ENCODE peak calls at places on chromosome 9, in seven cellular contexts. Q, J, U, M, P, O and W are unnamed samples.

GRCh38 chr9:116059466-116059865 is 94.1 kb upstream of the PAPPA start:
- DNase-seq in Q (peak; percentile 28), J (no peak), U (no peak), M (no peak), P (no peak), O (no peak), W (no peak)

GRCh38 chr9:100869321-100869720 is 159.2 kb upstream of the PLPPR1 start:
- DNase-seq in Q (no peak), J (no peak), U (no peak), M (no peak), P (no peak), O (no peak), W (no peak)

GRCh38 chr9:125049212-125049611 is 94.1 kb downstream of the SCAI start:
- DNase-seq in Q (no peak), J (no peak), U (no peak), M (peak; percentile 94), P (no peak), O (no peak), W (no peak)

GRCh38 chr9:90941661-90942060 is 140.0 kb downstream of the SYK start:
- DNase-seq in Q (no peak), J (no peak), U (no peak), M (no peak), P (no peak), O (no peak), W (no peak)

GRCh38 chr9:134612715-134613114 is 28.9 kb upstream of the COL5A1 start:
- DNase-seq in Q (no peak), J (no peak), U (no peak), M (no peak), P (no peak), O (no peak), W (no peak)

GRCh38 chr9:126116351-126117157 is 210.1 kb upstream of the MVB12B start:
- DNase-seq in Q (no peak), J (no peak), U (no peak), M (no peak), P (no peak), O (no peak), W (peak; percentile 62)

GRCh38 chr9:93061260-93061751 is 2.8 kb downstream of the SUSD3 start:
- DNase-seq in Q (no peak), J (no peak), U (no peak), M (no peak), P (no peak), O (no peak), W (no peak)

GRCh38 chr9:10050016-10050415 is 562.8 kb downstream of the PTPRD start:
- DNase-seq in Q (no peak), J (no peak), U (no peak), M (no peak), P (no peak), O (no peak), W (no peak)

GRCh38 chr9:16421534-16421933 is 448.9 kb downstream of the BNC2 start:
- DNase-seq in Q (peak; percentile 72), J (no peak), U (no peak), M (no peak), P (no peak), O (no peak), W (no peak)

GRCh38 chr9:112777914-112778313 is 27.4 kb downstream of the SNX30 start:
- DNase-seq in Q (peak; percentile 33), J (no peak), U (no peak), M (no peak), P (no peak), O (no peak), W (no peak)

GRCh38 chr9:98637381-98637780 is 71.4 kb downstream of the GABBR2 start:
- DNase-seq in Q (peak; percentile 32), J (no peak), U (no peak), M (no peak), P (no peak), O (no peak), W (no peak)

GRCh38 chr9:95100071-95100627 is 217.4 kb downstream of the FANCC start:
- DNase-seq in Q (peak; percentile 41), J (no peak), U (no peak), M (no peak), P (no peak), O (no peak), W (no peak)

DNA sequence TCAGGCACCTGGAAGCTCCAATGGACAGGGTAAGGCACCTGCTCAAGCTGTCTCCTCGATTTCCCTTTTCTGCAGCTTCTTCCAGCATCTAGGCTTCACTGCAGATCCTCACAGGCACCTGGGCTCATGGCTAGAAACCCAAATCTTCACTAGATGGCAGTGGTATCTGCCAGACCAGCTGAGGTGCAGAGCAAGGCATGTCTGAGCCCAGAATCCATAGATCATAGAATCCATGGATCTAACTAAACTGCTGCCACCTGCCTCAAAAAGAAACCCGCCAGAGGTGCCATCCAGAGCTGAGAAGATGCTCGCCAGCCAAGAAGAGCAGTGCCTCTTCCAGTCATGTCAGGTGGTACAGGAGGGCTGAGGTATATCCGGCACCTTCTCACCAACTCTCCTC is 6.9 kb downstream of the SHC3 start:
- DNase-seq in Q (no peak), J (no peak), U (no peak), M (no peak), P (no peak), O (no peak), W (no peak)
- TF ChIP-seq CTCF in Q (peak; percentile 18), J (no peak), U (no peak), M (peak; percentile 12), P (no peak), O (peak; percentile 17), W (no peak)

DNA sequence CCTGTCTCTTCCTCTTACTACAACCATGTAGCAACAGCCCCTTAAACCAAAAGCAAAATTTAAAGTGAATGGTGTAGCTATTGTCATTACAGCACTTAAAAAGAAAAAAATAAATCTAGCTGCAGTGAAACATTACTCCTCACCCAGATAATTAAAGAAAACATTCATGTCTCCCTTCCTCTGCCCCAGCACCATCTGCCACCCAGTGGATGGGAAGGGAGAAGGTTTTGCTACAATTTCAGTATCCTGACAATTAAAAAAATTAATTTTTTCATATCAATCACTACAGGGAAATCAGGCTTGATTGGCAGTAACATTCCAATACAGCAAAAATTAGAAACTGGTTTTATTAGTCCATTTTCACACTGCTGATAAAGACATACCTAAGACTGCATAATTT is 147.4 kb upstream of the PUM3 start:
- DNase-seq in Q (no peak), J (no peak), U (no peak), M (no peak), P (no peak), O (no peak), W (no peak)
- TF ChIP-seq CTCF in Q (peak; percentile 39), J (peak; percentile 5), U (peak; percentile 32), M (peak; percentile 42), P (no peak), O (no peak), W (peak; percentile 35)

GRCh38 chr9:131008909-131009618 is at the start of gene LAMC3:
- DNase-seq in Q (no peak), J (no peak), U (no peak), M (no peak), P (no peak), O (peak; percentile 67), W (no peak)
- TF ChIP-seq CTCF in Q (peak; percentile 27), J (peak; percentile 25), U (peak; percentile 63), M (peak; percentile 35), P (peak; percentile 11), O (no peak), W (peak; percentile 58)

GRCh38 chr9:82526629-82527028 is 536.3 kb downstream of the RASEF start:
- DNase-seq in Q (no peak), J (no peak), U (no peak), M (no peak), P (no peak), O (no peak), W (no peak)

GRCh38 chr9:82531795-82532194 is 531.1 kb downstream of the RASEF start:
- DNase-seq in Q (no peak), J (no peak), U (no peak), M (peak; percentile 94), P (no peak), O (no peak), W (no peak)

GRCh38 chr9:82535432-82535998 is 527.4 kb downstream of the RASEF start:
- DNase-seq in Q (no peak), J (no peak), U (no peak), M (no peak), P (no peak), O (no peak), W (no peak)

DNA sequence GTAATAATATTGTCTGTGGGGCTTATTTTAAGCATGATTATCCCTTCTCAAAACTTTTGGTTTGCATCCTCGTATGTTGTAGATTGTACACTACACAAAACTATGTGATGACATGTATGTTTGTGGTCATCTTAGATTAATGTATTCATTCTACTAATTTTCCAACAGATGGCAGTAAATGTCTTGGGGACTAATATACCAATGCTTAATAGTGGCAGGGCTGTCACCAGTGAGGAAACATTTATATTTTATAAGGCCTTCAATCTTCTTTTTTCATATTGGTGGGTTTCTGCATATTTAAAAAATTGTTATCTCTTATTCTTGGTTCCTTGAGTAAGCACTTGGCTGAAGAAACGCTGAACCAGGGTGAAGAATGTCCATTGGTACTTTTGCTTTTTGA is 530.4 kb downstream of the RASEF start:
- DNase-seq in Q (no peak), J (no peak), U (no peak), M (no peak), P (no peak), O (no peak), W (no peak)
- TF ChIP-seq CTCF in Q (no peak), J (no peak), U (peak; percentile 51), M (peak; percentile 26), P (no peak), O (no peak), W (peak; percentile 62)

DNA sequence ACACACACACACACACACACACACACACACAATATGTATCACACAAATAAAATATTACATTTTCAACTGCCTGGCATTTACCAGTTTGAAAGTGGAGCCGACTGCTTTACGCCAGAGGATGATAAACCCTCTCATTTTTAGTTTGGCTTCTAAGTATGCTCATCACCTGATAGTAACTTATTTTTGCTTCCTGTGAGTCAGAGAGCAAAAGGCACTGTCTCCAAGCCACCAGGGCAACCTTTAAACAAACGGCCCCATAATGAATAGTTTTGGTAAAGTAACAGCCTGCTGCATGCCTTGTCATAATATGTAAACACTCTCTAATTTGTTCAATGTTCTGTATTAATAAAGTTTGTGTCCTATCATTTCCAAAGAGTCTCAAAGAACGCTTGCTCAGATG is 26.9 kb downstream of the KLF4 start:
- DNase-seq in Q (peak; percentile 56), J (no peak), U (no peak), M (no peak), P (no peak), O (no peak), W (no peak)
- TF ChIP-seq CTCF in Q (no peak), J (no peak), U (no peak), M (no peak), P (no peak), O (no peak), W (no peak)

GRCh38 chr9:123020796-123021195 is 12.7 kb upstream of the GPR21 start:
- DNase-seq in Q (peak; percentile 82), J (no peak), U (no peak), M (no peak), P (no peak), O (no peak), W (no peak)
- TF ChIP-seq CTCF in Q (no peak), J (no peak), U (no peak), M (no peak), P (no peak), O (no peak), W (no peak)